ENCODE peak calls at places on chromosome 5, in ten cellular contexts. M is activated CD4-positive, alpha-beta T cell treated with anti-CD3 and anti-CD28 coated beads for 24 hours; U is T47D; G is CD8-positive, alpha-beta memory T cell; W is NCI-H345; P is CD8-positive, alpha-beta T cell; O is endothelial cell; C is islet precursor cell; Y is GM19239; L is GM03348. A is an unnamed sample.

GRCh38 chr5:110760158-110760557 is 21.4 kb downstream of the SLC25A46 start:
- DNase-seq in P (no peak), U (no peak), C (no peak), Y (no peak), L (no peak), G (no peak), M (no peak), O (no peak), W (no peak), A (no peak)

GRCh38 chr5:9423611-9424010 is 122.3 kb downstream of the SEMA5A start:
- DNase-seq in G (no peak), L (peak; percentile 35), O (no peak), W (no peak), M (no peak), P (no peak), U (no peak), Y (no peak), C (no peak), A (no peak)

GRCh38 chr5:69368458-69369368 is 607 bp downstream of the AK6 start:
- DNase-seq in W (no peak), O (peak; percentile 11), G (no peak), Y (no peak), P (no peak), U (no peak), L (no peak), C (no peak), M (no peak), A (no peak)

GRCh38 chr5:10578292-10578663 is 14.4 kb downstream of the ANKRD33B start:
- DNase-seq in G (no peak), Y (no peak), W (no peak), P (no peak), L (no peak), C (no peak), U (no peak), O (no peak), M (no peak), A (no peak)

GRCh38 chr5:663436-664342 is 29.5 kb downstream of the TPPP start:
- DNase-seq in O (no peak), U (no peak), W (peak; percentile 90), Y (no peak), M (no peak), L (no peak), C (no peak), P (no peak), G (no peak), A (no peak)

GRCh38 chr5:140169410-140169809 is 5.6 kb upstream of the CYSTM1 start:
- DNase-seq in C (no peak), M (no peak), L (no peak), O (no peak), P (no peak), W (no peak), U (no peak), Y (no peak), G (no peak), A (no peak)

GRCh38 chr5:142491260-142491659 is 166.4 kb upstream of the SPRY4 start:
- DNase-seq in M (no peak), C (peak; percentile 68), U (no peak), Y (no peak), O (peak; percentile 14), P (no peak), W (no peak), L (no peak), G (no peak), A (no peak)

GRCh38 chr5:91160751-91161285 is 222.3 kb downstream of the ARRDC3 start:
- DNase-seq in G (no peak), P (no peak), Y (no peak), M (no peak), U (no peak), L (no peak), W (no peak), C (no peak), O (no peak), A (no peak)

GRCh38 chr5:145437627-145438026 is 397.5 kb downstream of the PRELID2 start:
- DNase-seq in C (no peak), W (no peak), P (no peak), L (no peak), M (no peak), O (no peak), U (no peak), G (no peak), Y (no peak), A (no peak)

GRCh38 chr5:1204693-1205242 is 3.4 kb downstream of the SLC6A19 start:
- DNase-seq in Y (no peak), L (peak; percentile 46), P (no peak), W (no peak), U (peak; percentile 91), O (peak; percentile 38), G (no peak), C (peak; percentile 73), M (no peak), A (no peak)

GRCh38 chr5:74042559-74043357 is 416.8 kb downstream of the ARHGEF28 start:
- DNase-seq in O (no peak), U (no peak), L (peak; percentile 77), M (no peak), G (no peak), P (no peak), C (peak; percentile 86), W (no peak), Y (no peak), A (no peak)

GRCh38 chr5:148569948-148570347 is 84.4 kb downstream of the HTR4 start:
- DNase-seq in U (no peak), O (no peak), G (no peak), P (no peak), M (no peak), Y (no peak), L (no peak), C (no peak), W (no peak), A (no peak)

GRCh38 chr5:157046041-157046440 is 12.9 kb downstream of the HAVCR1 start:
- DNase-seq in P (no peak), M (no peak), C (peak; percentile 81), Y (no peak), O (no peak), U (no peak), W (no peak), G (no peak), L (no peak), A (no peak)

GRCh38 chr5:56415356-56415765 is 182.2 kb upstream of the ANKRD55 start:
- DNase-seq in W (no peak), L (peak; percentile 35), M (no peak), Y (peak; percentile 50), O (no peak), P (no peak), C (peak; percentile 58), U (no peak), G (no peak), A (no peak)

GRCh38 chr5:175060264-175060663 is 335.9 kb downstream of the MSX2 start:
- DNase-seq in Y (no peak), O (no peak), C (no peak), L (no peak), W (no peak), M (no peak), U (no peak), P (no peak), G (no peak), A (no peak)

GRCh38 chr5:138351056-138351455 is 1.4 kb upstream of the KDM3B start:
- DNase-seq in M (no peak), W (no peak), Y (no peak), O (no peak), C (no peak), G (no peak), P (no peak), U (no peak), L (peak; percentile 50), A (no peak)

GRCh38 chr5:57137401-57137800 is 36.5 kb upstream of the GPBP1 start:
- DNase-seq in C (no peak), U (no peak), W (no peak), O (no peak), G (no peak), M (no peak), L (no peak), Y (no peak), P (no peak), A (no peak)

GRCh38 chr5:117604845-117605244 is 1030.2 kb upstream of the SEMA6A start:
- DNase-seq in O (no peak), L (no peak), C (no peak), M (no peak), Y (no peak), W (no peak), U (no peak), P (no peak), G (no peak), A (no peak)

GRCh38 chr5:140145818-140146522 is 20.2 kb downstream of the IGIP start:
- DNase-seq in L (peak; percentile 92), O (peak; percentile 83), Y (peak; percentile 55), C (peak; percentile 89), W (no peak), G (peak; percentile 39), P (no peak), U (no peak), M (peak; percentile 39), A (peak; percentile 69)

GRCh38 chr5:146475906-146476305 is 28.8 kb downstream of the TCERG1 start:
- DNase-seq in Y (no peak), M (no peak), C (no peak), U (no peak), P (no peak), G (no peak), O (no peak), W (no peak), L (no peak), A (no peak)

GRCh38 chr5:68534131-68534940 is 318.8 kb downstream of the PIK3R1 start:
- DNase-seq in P (no peak), Y (no peak), U (no peak), M (no peak), C (no peak), L (peak; percentile 50), W (peak; percentile 85), O (no peak), G (no peak), A (no peak)

GRCh38 chr5:78971998-78972397 is 13.1 kb downstream of the ARSB start:
- DNase-seq in C (no peak), O (no peak), W (no peak), G (no peak), U (no peak), L (no peak), P (no peak), M (no peak), Y (no peak), A (no peak)

GRCh38 chr5:164597293-164597900 is 1092.0 kb downstream of the MAT2B start:
- DNase-seq in W (no peak), M (no peak), C (no peak), O (peak; percentile 18), L (no peak), G (no peak), U (no peak), P (no peak), Y (peak; percentile 1), A (no peak)

GRCh38 chr5:11609570-11610322 is 294.5 kb downstream of the CTNND2 start:
- DNase-seq in L (no peak), M (no peak), O (no peak), P (no peak), G (no peak), U (no peak), C (no peak), W (no peak), Y (no peak), A (no peak)

GRCh38 chr5:3197699-3198098 is 397.9 kb upstream of the IRX1 start:
- DNase-seq in Y (no peak), C (peak; percentile 87), O (peak; percentile 33), W (peak; percentile 51), G (no peak), L (no peak), U (no peak), M (no peak), P (no peak), A (no peak)

GRCh38 chr5:176994460-176995121 is 12.0 kb downstream of the UIMC1 start:
- DNase-seq in G (no peak), O (no peak), L (peak; percentile 13), C (peak; percentile 53), Y (no peak), M (no peak), U (no peak), P (no peak), W (no peak), A (no peak)

GRCh38 chr5:108670591-108671335 is 76.9 kb upstream of the FER start:
- DNase-seq in C (peak; percentile 87), G (no peak), U (peak; percentile 7), P (no peak), O (no peak), W (no peak), Y (no peak), M (no peak), L (no peak), A (no peak)

GRCh38 chr5:98468188-98468869 is 305.1 kb upstream of the RGMB start:
- DNase-seq in Y (no peak), U (no peak), G (no peak), M (no peak), C (no peak), O (no peak), W (no peak), L (peak; percentile 45), P (no peak), A (no peak)